ENCODE peak calls at places on chromosomes 4 and X, in ten cellular contexts. A is heart right ventricle, F is IMR-90, U is tibial artery, R is colonic mucosa, D is fibroblast of pulmonary artery, M is mammary epithelial cell, I is fibroblast of villous mesenchyme, Q is heart left ventricle, L is testis. B is an unnamed sample.

GRCh38 chrX:54825716-54826428 is 18.3 kb downstream of the MAGED2 start:
- DNase-seq in M (peak), D (no peak), U (no peak), R (no peak), Q (no peak), F (peak), L (no peak), A (no peak), I (no peak), B (no peak)

GRCh38 chr4:7101692-7102515 is 34.0 kb upstream of the GRPEL1 start:
- DNase-seq in I (peak), U (peak), A (peak), Q (peak), M (peak), D (peak), R (peak), L (peak), F (peak), B (peak)

GRCh38 chrX:17635231-17635630 is 102.1 kb upstream of the SCML1 start:
- DNase-seq in A (no peak), M (no peak), I (peak), R (peak), U (no peak), D (peak), L (no peak), F (peak), Q (no peak), B (peak)

GRCh38 chr4:157045507-157046127 is 30.3 kb upstream of the GLRB start:
- DNase-seq in F (peak), Q (no peak), U (no peak), L (peak), R (no peak), I (peak), A (no peak), D (peak), M (peak), B (peak)

GRCh38 chr4:3745886-3746656 is 20.1 kb upstream of the ADRA2C start:
- DNase-seq in U (no peak), D (no peak), Q (no peak), F (no peak), A (no peak), L (peak), R (no peak), I (peak), M (no peak), B (no peak)

GRCh38 chr4:2583092-2583491 is 46.6 kb downstream of the FAM193A start:
- DNase-seq in M (no peak), U (no peak), D (no peak), Q (no peak), L (no peak), A (no peak), R (no peak), I (no peak), F (no peak), B (no peak)

GRCh38 chr4:165725352-165725751 is 147.7 kb upstream of the TLL1 start:
- DNase-seq in U (no peak), F (no peak), R (no peak), A (no peak), L (no peak), Q (no peak), I (no peak), M (no peak), D (no peak), B (no peak)

GRCh38 chrX:47179221-47179927 is 14.3 kb upstream of the UBA1 start:
- DNase-seq in U (peak), F (no peak), D (peak), I (peak), M (peak), A (peak), R (no peak), Q (peak), L (peak), B (peak)

GRCh38 chrX:153818571-153819397 is 11.6 kb downstream of the PDZD4 start:
- DNase-seq in R (no peak), F (no peak), I (peak), L (no peak), Q (peak), M (no peak), U (no peak), D (no peak), A (peak), B (no peak)

GRCh38 chr4:184420402-184420801 is 53.9 kb downstream of the IRF2 start:
- DNase-seq in Q (no peak), I (no peak), L (no peak), U (no peak), A (no peak), F (no peak), D (no peak), M (no peak), R (no peak), B (no peak)

GRCh38 chr4:162715401-162715800 is 451.3 kb downstream of the NAF1 start:
- DNase-seq in D (no peak), U (no peak), L (no peak), Q (no peak), I (no peak), F (no peak), M (no peak), A (no peak), R (no peak), B (no peak)

GRCh38 chr4:189792819-189793618 is 147.7 kb upstream of the FRG1 start:
- DNase-seq in U (peak), L (peak), Q (peak), M (peak), F (peak), A (peak), R (peak), D (peak), I (peak), B (peak)

GRCh38 chr4:133186845-133187244 is 37.8 kb downstream of the PCDH10 start:
- DNase-seq in M (no peak), I (no peak), L (no peak), D (no peak), Q (no peak), R (no peak), U (no peak), F (peak), A (no peak), B (no peak)

GRCh38 chr4:125719987-125720386 is 405.2 kb downstream of the FAT4 start:
- DNase-seq in I (peak), D (peak), F (peak), L (no peak), Q (no peak), U (no peak), M (no peak), R (no peak), A (no peak), B (peak)

GRCh38 chr4:65918217-65918616 is 247.9 kb upstream of the EPHA5 start:
- DNase-seq in A (no peak), I (no peak), R (no peak), D (no peak), F (no peak), M (no peak), L (no peak), U (no peak), Q (no peak), B (no peak)

GRCh38 chr4:7291372-7292135 is 99.2 kb downstream of the SORCS2 start:
- DNase-seq in M (no peak), U (peak), I (peak), F (peak), D (no peak), R (no peak), Q (peak), A (peak), L (peak), B (peak)

GRCh38 chr4:127311371-127311770 is 321.4 kb upstream of the INTU start:
- DNase-seq in A (no peak), Q (no peak), M (no peak), I (no peak), F (no peak), R (no peak), U (no peak), L (no peak), D (no peak), B (no peak)

GRCh38 chr4:124757121-124757520 is 44.6 kb upstream of the ANKRD50 start:
- DNase-seq in I (peak), F (peak), D (peak), R (no peak), L (no peak), A (no peak), U (no peak), Q (no peak), M (peak), B (peak)

GRCh38 chr4:98642991-98643426 is 15.4 kb downstream of the TSPAN5 start:
- DNase-seq in A (no peak), L (no peak), F (peak), U (no peak), Q (no peak), R (no peak), M (peak), I (peak), D (peak), B (peak)

GRCh38 chr4:140069068-140069467 is 84.9 kb downstream of the MAML3 start:
- DNase-seq in L (no peak), A (peak), U (peak), I (peak), Q (no peak), R (no peak), D (peak), M (peak), F (peak), B (peak)

GRCh38 chrX:55072286-55072685 is 2.5 kb upstream of the PAGE2B start:
- DNase-seq in U (no peak), M (no peak), D (no peak), I (no peak), R (no peak), A (no peak), L (no peak), F (no peak), Q (peak), B (no peak)

GRCh38 chrX:19743386-19743785 is 144.0 kb downstream of the SH3KBP1 start:
- DNase-seq in D (no peak), F (no peak), Q (no peak), A (no peak), I (no peak), L (no peak), M (no peak), R (no peak), U (no peak), B (no peak)

GRCh38 chrX:132940727-132941162 is 17.7 kb downstream of the HS6ST2 start:
- DNase-seq in D (no peak), I (no peak), Q (no peak), R (no peak), M (no peak), U (no peak), F (no peak), L (no peak), A (no peak), B (peak)

GRCh38 chr4:8010618-8011017 is 71.0 kb upstream of the AFAP1 start:
- DNase-seq in M (no peak), I (peak), D (peak), Q (no peak), R (peak), F (peak), A (no peak), L (peak), U (no peak), B (peak)

GRCh38 chr4:112060212-112060611 is 85.0 kb upstream of the FAM241A start:
- DNase-seq in I (peak), U (no peak), F (peak), A (no peak), M (no peak), L (no peak), Q (no peak), R (no peak), D (peak), B (peak)
- TF ChIP-seq CTCF in I (peak), U (no peak), F (peak), A (no peak), M (peak), L (no peak), Q (no peak), R (no peak), D (peak), B (peak)

GRCh38 chr4:154807042-154807630 is 26.1 kb downstream of the RBM46 start:
- DNase-seq in R (no peak), D (peak), F (peak), I (peak), A (no peak), M (peak), Q (no peak), U (no peak), L (no peak), B (peak)
- H3K4me3 ChIP-seq in R (no peak), D (peak), F (no peak), I (no peak), A (no peak), M (no peak), Q (no peak), U (no peak), L (no peak), B (peak)

GRCh38 chr4:159607824-159608223 is 504.9 kb downstream of the RAPGEF2 start:
- DNase-seq in D (no peak), M (peak), L (no peak), I (no peak), R (no peak), F (no peak), Q (no peak), A (no peak), U (no peak), B (no peak)

GRCh38 chr4:159606835-159607234 is 504.0 kb downstream of the RAPGEF2 start:
- DNase-seq in F (no peak), R (no peak), L (no peak), A (no peak), Q (no peak), U (no peak), D (no peak), M (peak), I (no peak), B (peak)

DNA sequence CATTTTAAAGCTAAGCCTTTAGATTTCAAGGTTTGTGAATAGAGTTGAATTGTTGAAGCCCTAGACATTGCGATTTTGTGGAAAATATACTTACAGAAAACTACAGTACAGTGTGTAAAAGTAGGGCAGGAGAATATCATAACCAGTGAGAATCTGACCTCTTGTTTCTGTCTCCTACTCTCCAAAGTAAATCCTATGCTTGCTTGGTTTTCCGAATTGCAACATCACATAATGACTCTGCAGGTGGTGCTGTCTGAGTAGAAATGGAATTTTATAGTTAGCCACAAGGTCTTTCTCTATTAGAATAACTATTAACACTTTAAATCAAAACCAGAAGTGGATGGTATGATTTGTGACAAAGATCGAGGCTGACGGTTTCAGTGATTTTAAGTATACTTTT is 505.6 kb downstream of the RAPGEF2 start:
- DNase-seq in A (no peak), R (no peak), U (no peak), M (peak), F (no peak), Q (no peak), L (no peak), I (no peak), D (no peak), B (peak)
- TF ChIP-seq CTCF in A (no peak), R (no peak), U (no peak), M (peak), F (no peak), Q (no peak), L (no peak), I (no peak), D (no peak), B (peak)

GRCh38 chrX:81261576-81261975 is 59.7 kb downstream of the SH3BGRL start:
- DNase-seq in I (no peak), R (no peak), L (no peak), A (no peak), D (peak), M (peak), Q (no peak), U (no peak), F (peak), B (peak)

GRCh38 chrX:81259008-81259713 is 57.3 kb downstream of the SH3BGRL start:
- DNase-seq in D (peak), F (peak), R (no peak), I (peak), A (no peak), L (no peak), U (no peak), Q (no peak), M (no peak), B (peak)

GRCh38 chrX:81263067-81263466 is 61.2 kb downstream of the SH3BGRL start:
- DNase-seq in D (no peak), Q (no peak), R (no peak), F (no peak), A (no peak), I (no peak), M (no peak), U (no peak), L (no peak), B (no peak)

GRCh38 chrX:81257817-81258216 is 55.9 kb downstream of the SH3BGRL start:
- DNase-seq in L (no peak), R (no peak), U (no peak), A (no peak), I (no peak), Q (no peak), D (no peak), F (no peak), M (no peak), B (no peak)

DNA sequence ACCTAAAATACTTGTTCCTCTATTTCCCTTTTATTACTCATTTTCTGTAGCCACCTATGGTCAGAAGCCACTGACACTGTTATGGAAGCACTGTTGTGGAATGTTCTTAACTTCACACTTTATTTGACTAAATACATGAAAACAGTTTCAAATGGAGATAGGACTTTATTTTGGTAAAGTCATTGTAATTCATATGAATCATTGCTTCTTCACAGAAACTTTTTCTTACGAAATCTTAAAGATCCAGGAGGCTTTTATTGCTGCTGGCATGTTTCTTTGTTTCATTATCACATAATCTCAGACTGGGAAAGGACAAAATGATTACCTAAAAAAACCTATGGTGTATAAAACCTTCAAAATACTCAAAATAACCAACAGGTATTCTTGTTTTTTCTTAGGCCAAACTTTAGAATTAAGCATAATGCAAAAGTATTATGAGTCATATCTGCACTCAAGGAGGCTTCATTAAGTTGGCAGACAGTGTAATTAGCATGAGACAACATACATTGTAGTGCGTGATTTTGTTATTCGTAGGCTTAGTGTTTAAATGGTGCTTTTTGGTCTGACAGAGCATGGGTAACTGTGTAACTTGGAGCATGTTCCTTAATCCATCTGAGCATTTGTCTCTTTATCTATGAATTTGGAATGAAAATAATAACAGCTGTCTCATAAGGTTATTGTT is 58.0 kb downstream of the SH3BGRL start:
- DNase-seq in F (peak), L (no peak), Q (no peak), R (no peak), M (peak), I (peak), D (peak), U (no peak), A (no peak), B (peak)
- H3K4me3 ChIP-seq in F (no peak), L (no peak), Q (no peak), R (no peak), M (no peak), I (no peak), D (no peak), U (no peak), A (no peak), B (no peak)

GRCh38 chr4:85084371-85085170 is 118.1 kb upstream of the WDFY3 start:
- DNase-seq in I (peak), L (peak), R (peak), M (peak), U (peak), A (no peak), D (peak), Q (no peak), F (peak), B (peak)
- TF ChIP-seq CTCF in I (peak), L (peak), R (peak), M (peak), U (peak), A (peak), D (peak), Q (peak), F (peak), B (peak)